ENCODE peak calls at places on chromosomes 7 and 10, in ten cellular contexts. One of them, this sample, is unnamed.

GRCh38 chr7:150988230-150989226 is 2.3 kb upstream of the NOS3 start:
- DNase-seq in foreskin fibroblast: peak
- DNase-seq in heart left ventricle: peak
- DNase-seq in brain microvascular endothelial cell: peak
- DNase-seq in WERI-Rb-1: peak
- DNase-seq in GM10248: peak
- DNase-seq in pancreas: no peak
- DNase-seq in A673: peak
- DNase-seq in osteocyte: no peak
- DNase-seq in dorsolateral prefrontal cortex: peak
- DNase-seq in this sample: peak

GRCh38 chr10:127135844-127136577 is 60.4 kb downstream of the INSYN2A start:
- DNase-seq in foreskin fibroblast: no peak
- DNase-seq in heart left ventricle: no peak
- DNase-seq in brain microvascular endothelial cell: no peak
- DNase-seq in WERI-Rb-1: no peak
- DNase-seq in GM10248: no peak
- DNase-seq in pancreas: no peak
- DNase-seq in A673: no peak
- DNase-seq in osteocyte: no peak
- DNase-seq in dorsolateral prefrontal cortex: no peak
- DNase-seq in this sample: no peak

GRCh38 chr7:66379761-66380160 is 174.6 kb downstream of the TPST1 start:
- DNase-seq in foreskin fibroblast: peak
- DNase-seq in heart left ventricle: no peak
- DNase-seq in brain microvascular endothelial cell: peak
- DNase-seq in WERI-Rb-1: no peak
- DNase-seq in GM10248: no peak
- DNase-seq in pancreas: no peak
- DNase-seq in A673: peak
- DNase-seq in osteocyte: no peak
- DNase-seq in dorsolateral prefrontal cortex: no peak
- DNase-seq in this sample: no peak

GRCh38 chr10:16491933-16492332 is 29.7 kb downstream of the C1QL3 start:
- DNase-seq in foreskin fibroblast: no peak
- DNase-seq in heart left ventricle: no peak
- DNase-seq in brain microvascular endothelial cell: no peak
- DNase-seq in WERI-Rb-1: peak
- DNase-seq in GM10248: no peak
- DNase-seq in pancreas: no peak
- DNase-seq in A673: no peak
- DNase-seq in osteocyte: no peak
- DNase-seq in dorsolateral prefrontal cortex: no peak
- DNase-seq in this sample: no peak

GRCh38 chr10:103554488-103555320 is 61.2 kb downstream of the NEURL1 start:
- DNase-seq in foreskin fibroblast: peak
- DNase-seq in heart left ventricle: peak
- DNase-seq in brain microvascular endothelial cell: peak
- DNase-seq in WERI-Rb-1: peak
- DNase-seq in GM10248: peak
- DNase-seq in pancreas: peak
- DNase-seq in A673: peak
- DNase-seq in osteocyte: no peak
- DNase-seq in dorsolateral prefrontal cortex: peak
- DNase-seq in this sample: no peak

GRCh38 chr7:124101173-124101768 is 68.4 kb upstream of the TMEM229A start:
- DNase-seq in foreskin fibroblast: no peak
- DNase-seq in heart left ventricle: no peak
- DNase-seq in brain microvascular endothelial cell: no peak
- DNase-seq in WERI-Rb-1: no peak
- DNase-seq in GM10248: no peak
- DNase-seq in pancreas: no peak
- DNase-seq in A673: no peak
- DNase-seq in osteocyte: no peak
- DNase-seq in dorsolateral prefrontal cortex: no peak
- DNase-seq in this sample: peak

GRCh38 chr7:50391386-50391785 is 58.8 kb downstream of the FIGNL1 start:
- DNase-seq in foreskin fibroblast: no peak
- DNase-seq in heart left ventricle: no peak
- DNase-seq in brain microvascular endothelial cell: no peak
- DNase-seq in WERI-Rb-1: peak
- DNase-seq in GM10248: no peak
- DNase-seq in pancreas: no peak
- DNase-seq in A673: no peak
- DNase-seq in osteocyte: no peak
- DNase-seq in dorsolateral prefrontal cortex: no peak
- DNase-seq in this sample: no peak

GRCh38 chr10:84269773-84270172 is 24.9 kb downstream of the RGR start:
- DNase-seq in foreskin fibroblast: peak
- DNase-seq in heart left ventricle: no peak
- DNase-seq in brain microvascular endothelial cell: peak
- DNase-seq in WERI-Rb-1: no peak
- DNase-seq in GM10248: no peak
- DNase-seq in pancreas: no peak
- DNase-seq in A673: no peak
- DNase-seq in osteocyte: no peak
- DNase-seq in dorsolateral prefrontal cortex: no peak
- DNase-seq in this sample: no peak

GRCh38 chr7:153503093-153503492 is 549.1 kb upstream of the DPP6 start:
- DNase-seq in foreskin fibroblast: no peak
- DNase-seq in heart left ventricle: no peak
- DNase-seq in brain microvascular endothelial cell: no peak
- DNase-seq in WERI-Rb-1: no peak
- DNase-seq in GM10248: no peak
- DNase-seq in pancreas: no peak
- DNase-seq in A673: no peak
- DNase-seq in osteocyte: no peak
- DNase-seq in dorsolateral prefrontal cortex: no peak
- DNase-seq in this sample: no peak

GRCh38 chr7:38321515-38321944 is 48.1 kb upstream of the TARP start:
- DNase-seq in foreskin fibroblast: peak
- DNase-seq in heart left ventricle: no peak
- DNase-seq in brain microvascular endothelial cell: peak
- DNase-seq in WERI-Rb-1: no peak
- DNase-seq in GM10248: no peak
- DNase-seq in pancreas: no peak
- DNase-seq in A673: no peak
- DNase-seq in osteocyte: no peak
- DNase-seq in dorsolateral prefrontal cortex: no peak
- DNase-seq in this sample: no peak

GRCh38 chr10:124242365-124242764 is 149.0 kb upstream of the CHST15 start:
- DNase-seq in foreskin fibroblast: no peak
- DNase-seq in heart left ventricle: no peak
- DNase-seq in brain microvascular endothelial cell: no peak
- DNase-seq in WERI-Rb-1: no peak
- DNase-seq in GM10248: no peak
- DNase-seq in pancreas: no peak
- DNase-seq in A673: no peak
- DNase-seq in osteocyte: no peak
- DNase-seq in dorsolateral prefrontal cortex: no peak
- DNase-seq in this sample: no peak

GRCh38 chr10:33306756-33307519 is 27.5 kb downstream of the NRP1 start:
- DNase-seq in foreskin fibroblast: peak
- DNase-seq in heart left ventricle: no peak
- DNase-seq in brain microvascular endothelial cell: peak
- DNase-seq in WERI-Rb-1: no peak
- DNase-seq in GM10248: no peak
- DNase-seq in pancreas: no peak
- DNase-seq in A673: no peak
- DNase-seq in osteocyte: no peak
- DNase-seq in dorsolateral prefrontal cortex: no peak
- DNase-seq in this sample: no peak

GRCh38 chr10:13441476-13441875 is 87.3 kb downstream of the BEND7 start:
- DNase-seq in foreskin fibroblast: no peak
- DNase-seq in heart left ventricle: no peak
- DNase-seq in brain microvascular endothelial cell: no peak
- DNase-seq in WERI-Rb-1: no peak
- DNase-seq in GM10248: no peak
- DNase-seq in pancreas: no peak
- DNase-seq in A673: no peak
- DNase-seq in osteocyte: no peak
- DNase-seq in dorsolateral prefrontal cortex: no peak
- DNase-seq in this sample: no peak

GRCh38 chr10:94344522-94345122 is 18.1 kb downstream of the NOC3L start:
- DNase-seq in foreskin fibroblast: no peak
- DNase-seq in heart left ventricle: no peak
- DNase-seq in brain microvascular endothelial cell: no peak
- DNase-seq in WERI-Rb-1: no peak
- DNase-seq in GM10248: peak
- DNase-seq in pancreas: no peak
- DNase-seq in A673: no peak
- DNase-seq in osteocyte: no peak
- DNase-seq in dorsolateral prefrontal cortex: no peak
- DNase-seq in this sample: peak

GRCh38 chr7:83271212-83272099 is 108.8 kb upstream of the PCLO start:
- DNase-seq in foreskin fibroblast: peak
- DNase-seq in heart left ventricle: no peak
- DNase-seq in brain microvascular endothelial cell: peak
- DNase-seq in WERI-Rb-1: peak
- DNase-seq in GM10248: no peak
- DNase-seq in pancreas: no peak
- DNase-seq in A673: peak
- DNase-seq in osteocyte: no peak
- DNase-seq in dorsolateral prefrontal cortex: no peak
- DNase-seq in this sample: peak

GRCh38 chr7:30285067-30285530 is 702 bp downstream of the ZNRF2 start:
- DNase-seq in foreskin fibroblast: peak
- DNase-seq in heart left ventricle: peak
- DNase-seq in brain microvascular endothelial cell: no peak
- DNase-seq in WERI-Rb-1: no peak
- DNase-seq in GM10248: peak
- DNase-seq in pancreas: peak
- DNase-seq in A673: peak
- DNase-seq in osteocyte: no peak
- DNase-seq in dorsolateral prefrontal cortex: no peak
- DNase-seq in this sample: peak

GRCh38 chr10:97738616-97739015 is 1.7 kb downstream of the ZFYVE27 start:
- DNase-seq in foreskin fibroblast: no peak
- DNase-seq in heart left ventricle: no peak
- DNase-seq in brain microvascular endothelial cell: no peak
- DNase-seq in WERI-Rb-1: no peak
- DNase-seq in GM10248: no peak
- DNase-seq in pancreas: no peak
- DNase-seq in A673: no peak
- DNase-seq in osteocyte: no peak
- DNase-seq in dorsolateral prefrontal cortex: no peak
- DNase-seq in this sample: no peak

GRCh38 chr7:98222533-98223195 is 11.4 kb downstream of the BHLHA15 start:
- DNase-seq in foreskin fibroblast: no peak
- DNase-seq in heart left ventricle: peak
- DNase-seq in brain microvascular endothelial cell: no peak
- DNase-seq in WERI-Rb-1: no peak
- DNase-seq in GM10248: no peak
- DNase-seq in pancreas: no peak
- DNase-seq in A673: no peak
- DNase-seq in osteocyte: no peak
- DNase-seq in dorsolateral prefrontal cortex: no peak
- DNase-seq in this sample: no peak

GRCh38 chr7:44489955-44490350 is 505 bp downstream of the NUDCD3 start:
- DNase-seq in foreskin fibroblast: peak
- DNase-seq in heart left ventricle: no peak
- DNase-seq in brain microvascular endothelial cell: peak
- DNase-seq in WERI-Rb-1: no peak
- DNase-seq in GM10248: no peak
- DNase-seq in pancreas: no peak
- DNase-seq in A673: no peak
- DNase-seq in osteocyte: no peak
- DNase-seq in dorsolateral prefrontal cortex: no peak
- DNase-seq in this sample: peak

GRCh38 chr7:79282051-79282694 is 171.3 kb downstream of the MAGI2 start:
- DNase-seq in foreskin fibroblast: peak
- DNase-seq in heart left ventricle: no peak
- DNase-seq in brain microvascular endothelial cell: peak
- DNase-seq in WERI-Rb-1: peak
- DNase-seq in GM10248: no peak
- DNase-seq in pancreas: no peak
- DNase-seq in A673: peak
- DNase-seq in osteocyte: no peak
- DNase-seq in dorsolateral prefrontal cortex: peak
- DNase-seq in this sample: no peak
- TF ChIP-seq CTCF in foreskin fibroblast: peak
- TF ChIP-seq CTCF in heart left ventricle: no peak
- TF ChIP-seq CTCF in brain microvascular endothelial cell: peak
- TF ChIP-seq CTCF in WERI-Rb-1: peak
- TF ChIP-seq CTCF in GM10248: no peak
- TF ChIP-seq CTCF in pancreas: no peak
- TF ChIP-seq CTCF in A673: peak
- TF ChIP-seq CTCF in osteocyte: peak
- TF ChIP-seq CTCF in dorsolateral prefrontal cortex: peak
- TF ChIP-seq CTCF in this sample: no peak

GRCh38 chr10:70084189-70084588 is 31.5 kb downstream of the MACROH2A2 start:
- DNase-seq in foreskin fibroblast: no peak
- DNase-seq in heart left ventricle: no peak
- DNase-seq in brain microvascular endothelial cell: no peak
- DNase-seq in WERI-Rb-1: no peak
- DNase-seq in GM10248: no peak
- DNase-seq in pancreas: no peak
- DNase-seq in A673: no peak
- DNase-seq in osteocyte: no peak
- DNase-seq in dorsolateral prefrontal cortex: no peak
- DNase-seq in this sample: no peak
- TF ChIP-seq CTCF in foreskin fibroblast: no peak
- TF ChIP-seq CTCF in heart left ventricle: no peak
- TF ChIP-seq CTCF in brain microvascular endothelial cell: no peak
- TF ChIP-seq CTCF in WERI-Rb-1: no peak
- TF ChIP-seq CTCF in GM10248: no peak
- TF ChIP-seq CTCF in pancreas: no peak
- TF ChIP-seq CTCF in A673: no peak
- TF ChIP-seq CTCF in osteocyte: no peak
- TF ChIP-seq CTCF in dorsolateral prefrontal cortex: no peak
- TF ChIP-seq CTCF in this sample: no peak

DNA sequence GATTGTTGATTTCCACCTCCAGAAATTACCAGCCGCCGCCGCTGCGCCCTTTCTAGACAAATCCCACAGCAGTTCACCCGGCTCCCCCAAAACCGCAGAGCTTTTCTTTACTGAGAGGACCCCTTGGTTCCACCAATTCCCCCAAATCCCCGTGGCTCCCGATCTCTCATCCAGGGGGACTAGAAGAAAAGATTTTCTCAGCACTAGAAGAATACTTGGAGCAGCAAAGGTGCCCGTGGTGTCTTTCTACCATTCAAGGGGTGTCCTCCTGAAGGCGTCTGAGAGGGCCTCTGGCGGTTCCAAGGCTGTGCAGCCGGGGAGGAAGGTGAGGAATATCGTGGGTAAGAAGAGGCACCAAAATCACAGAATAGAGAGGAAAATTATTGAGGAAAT is 13.5 kb upstream of the HOXA2 start:
- DNase-seq in foreskin fibroblast: no peak
- DNase-seq in heart left ventricle: no peak
- DNase-seq in brain microvascular endothelial cell: no peak
- DNase-seq in WERI-Rb-1: no peak
- DNase-seq in GM10248: no peak
- DNase-seq in pancreas: no peak
- DNase-seq in A673: no peak
- DNase-seq in osteocyte: no peak
- DNase-seq in dorsolateral prefrontal cortex: no peak
- DNase-seq in this sample: no peak
- TF ChIP-seq CTCF in foreskin fibroblast: no peak
- TF ChIP-seq CTCF in heart left ventricle: no peak
- TF ChIP-seq CTCF in brain microvascular endothelial cell: no peak
- TF ChIP-seq CTCF in WERI-Rb-1: no peak
- TF ChIP-seq CTCF in GM10248: no peak
- TF ChIP-seq CTCF in pancreas: no peak
- TF ChIP-seq CTCF in A673: no peak
- TF ChIP-seq CTCF in osteocyte: no peak
- TF ChIP-seq CTCF in dorsolateral prefrontal cortex: no peak
- TF ChIP-seq CTCF in this sample: no peak

GRCh38 chr10:54415483-54415882 is 385.5 kb downstream of the PCDH15 start:
- DNase-seq in foreskin fibroblast: no peak
- DNase-seq in heart left ventricle: no peak
- DNase-seq in brain microvascular endothelial cell: no peak
- DNase-seq in WERI-Rb-1: no peak
- DNase-seq in GM10248: no peak
- DNase-seq in pancreas: no peak
- DNase-seq in A673: no peak
- DNase-seq in osteocyte: no peak
- DNase-seq in dorsolateral prefrontal cortex: no peak
- DNase-seq in this sample: no peak
- TF ChIP-seq CTCF in foreskin fibroblast: no peak
- TF ChIP-seq CTCF in heart left ventricle: peak
- TF ChIP-seq CTCF in brain microvascular endothelial cell: no peak
- TF ChIP-seq CTCF in WERI-Rb-1: no peak
- TF ChIP-seq CTCF in GM10248: no peak
- TF ChIP-seq CTCF in pancreas: no peak
- TF ChIP-seq CTCF in A673: no peak
- TF ChIP-seq CTCF in osteocyte: no peak
- TF ChIP-seq CTCF in dorsolateral prefrontal cortex: no peak
- TF ChIP-seq CTCF in this sample: no peak